ENCODE peak calls at places on chromosomes 16 and 17, in seven cellular contexts. P is left cardiac atrium, R is dorsolateral prefrontal cortex, S is progenitor cell of endocrine pancreas, J is HTR-8/SVneo, U is non-pigmented ciliary epithelial cell, M is kidney epithelial cell. L is an unnamed sample.

GRCh38 chr16:17503331-17503730 is 32.6 kb upstream of the XYLT1 start:
- DNase-seq in P (no peak), J (no peak), R (no peak), M (no peak), U (no peak), S (no peak), L (no peak)

GRCh38 chr17:65270932-65271700 is 133.9 kb downstream of the RGS9 start:
- DNase-seq in J (no peak), M (no peak), P (no peak), R (no peak), U (no peak), S (no peak), L (no peak)

GRCh38 chr17:65345261-65346060 is 208.3 kb downstream of the RGS9 start:
- DNase-seq in J (no peak), S (no peak), M (no peak), U (peak), R (no peak), P (no peak), L (no peak)

GRCh38 chr16:11819798-11820197 is 22.7 kb upstream of the ZC3H7A start:
- DNase-seq in U (no peak), M (no peak), P (no peak), S (no peak), R (no peak), J (no peak), L (no peak)

GRCh38 chr17:19650826-19651225 is 2.3 kb downstream of the ALDH3A2 start:
- DNase-seq in M (no peak), J (no peak), S (no peak), U (no peak), P (no peak), R (no peak), L (no peak)

GRCh38 chr16:87384162-87384999 is 805 bp upstream of the FBXO31 start:
- DNase-seq in M (no peak), S (peak), R (no peak), P (peak), J (no peak), U (no peak), L (no peak)

GRCh38 chr17:18362509-18363020 is 785 bp downstream of the SHMT1 start:
- DNase-seq in M (peak), J (peak), P (peak), S (no peak), R (peak), U (no peak), L (peak)

GRCh38 chr17:7704601-7705268 is at the start of gene EFNB3:
- DNase-seq in U (no peak), J (peak), S (peak), M (no peak), P (no peak), R (peak), L (peak)

GRCh38 chr16:54875443-54875842 is 55.2 kb upstream of the IRX5 start:
- DNase-seq in M (no peak), J (no peak), S (no peak), U (no peak), R (no peak), P (no peak), L (no peak)

GRCh38 chr16:2609827-2610470 is 72.1 kb downstream of the PDPK1 start:
- DNase-seq in M (no peak), R (no peak), P (peak), U (no peak), S (no peak), J (no peak), L (no peak)